ENCODE peak calls at places on chromosomes 3 and 15, in four cellular contexts. D is AG09309; K is activated CD8-positive, alpha-beta memory T cell treated with anti-CD3 and anti-CD28 coated beads for 24 hours; M is ecto neural progenitor cell. X is an unnamed sample.

GRCh38 chr3:81395739-81396138 is 365.7 kb downstream of the GBE1 start:
- DNase-seq in M (peak; percentile 46), D (no peak), K (no peak), X (no peak)

GRCh38 chr3:134886991-134887390 is 91.9 kb downstream of the EPHB1 start:
- DNase-seq in M (no peak), D (no peak), K (no peak), X (peak; percentile 53)

GRCh38 chr15:70149667-70150404 is 52.1 kb upstream of the TLE3 start:
- DNase-seq in M (no peak), D (no peak), K (no peak), X (no peak)

GRCh38 chr3:123870033-123870432 is 14.1 kb downstream of the MYLK start:
- DNase-seq in D (no peak), M (no peak), K (no peak), X (no peak)

GRCh38 chr3:46848271-46849097 is 14.8 kb downstream of the MYL3 start:
- DNase-seq in M (peak; percentile 72), D (no peak), K (peak; percentile 68), X (peak; percentile 76)

GRCh38 chr3:16309558-16309957 is 44.5 kb downstream of the OXNAD1 start:
- DNase-seq in K (no peak), D (no peak), M (no peak), X (no peak)

GRCh38 chr3:197463279-197463678 is 92.5 kb downstream of the BDH1 start:
- DNase-seq in K (no peak), D (no peak), M (no peak), X (no peak)

GRCh38 chr3:49017646-49017977 is 768 bp downstream of the DALRD3 start:
- DNase-seq in M (no peak), D (no peak), K (no peak), X (no peak)

GRCh38 chr3:49803464-49804140 is 541 bp downstream of the INKA1 start:
- DNase-seq in K (peak; percentile 79), D (no peak), M (no peak), X (no peak)

GRCh38 chr3:38837358-38837757 is 21.3 kb upstream of the SCN10A start:
- DNase-seq in K (no peak), D (no peak), M (no peak), X (no peak)

GRCh38 chr3:170346481-170347125 is 10.9 kb upstream of the SKIL start:
- DNase-seq in D (no peak), M (no peak), K (no peak), X (no peak)

GRCh38 chr3:111712294-111713180 is 117.4 kb upstream of the ZBED2 start:
- DNase-seq in M (peak; percentile 48), K (peak; percentile 72), D (no peak), X (peak; percentile 79)

GRCh38 chr15:44084171-44084570 is 110.9 kb downstream of the FRMD5 start:
- DNase-seq in K (no peak), M (no peak), D (no peak), X (no peak)

GRCh38 chr3:143975549-143976152 is 4.0 kb downstream of the DIPK2A start:
- DNase-seq in M (no peak), D (no peak), K (no peak), X (no peak)

GRCh38 chr15:71278989-71279756 is 163.9 kb downstream of the THSD4 start:
- DNase-seq in D (peak; percentile 85), K (no peak), M (no peak), X (no peak)

GRCh38 chr3:115512565-115513410 is 110.5 kb upstream of the GAP43 start:
- DNase-seq in D (no peak), K (peak; percentile 57), M (peak; percentile 85), X (no peak)

GRCh38 chr3:150519026-150519425 is 27.3 kb downstream of the SERP1 start:
- DNase-seq in M (no peak), K (no peak), D (no peak), X (no peak)

GRCh38 chr15:86647810-86648440 is 568.3 kb downstream of the AGBL1 start:
- DNase-seq in K (no peak), D (no peak), M (no peak), X (no peak)

X was measured in cardiac septum.